ENCODE peak calls at places on chromosomes 11 and 22, in nine cellular contexts. G, K, L, P, U, D, H, Z and Y are unnamed samples.

GRCh38 chr11:105881027-105881426 is 141.0 kb downstream of the MSANTD4 start:
- DNase-seq in D (no peak), U (no peak), K (no peak), Z (no peak), P (no peak), H (no peak), G (no peak), L (no peak), Y (no peak)

GRCh38 chr11:31499576-31500178 is 9.7 kb downstream of the IMMP1L start:
- DNase-seq in D (peak), U (no peak), K (peak), P (no peak), H (peak), G (no peak), L (no peak), Z (no peak), Y (no peak)

GRCh38 chr11:60378359-60378758 is at the start of gene MS4A7:
- DNase-seq in G (no peak), Z (peak), L (peak), P (peak), H (no peak), U (no peak), K (no peak), D (no peak), Y (peak)

GRCh38 chr11:110297726-110298297 is 1.4 kb upstream of the RDX start:
- DNase-seq in D (no peak), P (no peak), U (no peak), K (peak), L (no peak), Z (no peak), H (no peak), G (peak), Y (no peak)

GRCh38 chr11:122931510-122931909 is 49.0 kb downstream of the JHY start:
- DNase-seq in D (no peak), Z (no peak), P (no peak), H (no peak), L (no peak), G (no peak), U (no peak), K (no peak), Y (no peak)

GRCh38 chr11:73227571-73228211 is 9.6 kb downstream of the P2RY2 start:
- DNase-seq in D (no peak), Z (peak), H (no peak), L (no peak), P (no peak), U (peak), K (no peak), G (no peak), Y (no peak)

GRCh38 chr11:79973701-79974626 is 533.1 kb upstream of the TENM4 start:
- DNase-seq in L (no peak), K (no peak), D (no peak), G (peak), U (no peak), H (no peak), P (no peak), Z (no peak), Y (no peak)

GRCh38 chr11:20541503-20541902 is 57.9 kb upstream of the SLC6A5 start:
- DNase-seq in P (no peak), G (no peak), U (no peak), K (no peak), L (no peak), Z (no peak), D (no peak), H (no peak), Y (no peak)

GRCh38 chr11:77115181-77115611 is 12.6 kb downstream of the OMP start:
- DNase-seq in Z (no peak), P (no peak), U (no peak), L (peak), D (no peak), G (no peak), H (no peak), K (no peak), Y (no peak)

GRCh38 chr22:19001204-19001603 is 65.1 kb upstream of the PRODH start:
- DNase-seq in G (no peak), D (no peak), Z (no peak), H (no peak), L (no peak), K (no peak), U (no peak), P (no peak), Y (no peak)

GRCh38 chr11:67345247-67345948 is 7.9 kb downstream of the POLD4 start:
- DNase-seq in P (no peak), K (no peak), L (no peak), U (no peak), G (no peak), H (no peak), D (no peak), Z (no peak), Y (no peak)

GRCh38 chr11:34652191-34652958 is 31.5 kb downstream of the EHF start:
- DNase-seq in D (no peak), U (no peak), H (no peak), L (no peak), K (no peak), G (no peak), Z (no peak), P (no peak), Y (no peak)

GRCh38 chr11:128521697-128522062 is 65.7 kb downstream of the ETS1 start:
- DNase-seq in Z (peak), L (peak), G (no peak), D (peak), U (no peak), K (no peak), P (no peak), H (no peak), Y (no peak)

GRCh38 chr11:69337211-69337721 is 43.3 kb downstream of the MYEOV start:
- DNase-seq in L (no peak), Z (no peak), K (no peak), U (peak), H (no peak), D (peak), G (no peak), P (no peak), Y (peak)

GRCh38 chr11:111105566-111105965 is 140.0 kb upstream of the POU2AF2 start:
- DNase-seq in H (no peak), L (no peak), K (no peak), Z (no peak), U (no peak), D (peak), P (no peak), G (no peak), Y (no peak)

GRCh38 chr11:8934735-8935478 is 2.2 kb upstream of the C11orf16 start:
- DNase-seq in D (peak), H (no peak), U (no peak), K (peak), G (peak), P (no peak), Z (no peak), L (no peak), Y (no peak)

GRCh38 chr11:130121430-130121978 is 38.1 kb upstream of the ST14 start:
- DNase-seq in U (no peak), H (peak), Z (no peak), K (peak), P (no peak), L (no peak), G (no peak), D (peak), Y (no peak)

GRCh38 chr22:49825944-49826602 is 1.6 kb downstream of the BRD1 start:
- DNase-seq in K (peak), P (peak), D (peak), H (no peak), U (no peak), Z (peak), G (peak), L (peak), Y (peak)

GRCh38 chr11:45895553-45896259 is 10.3 kb downstream of the MAPK8IP1 start:
- DNase-seq in P (no peak), G (no peak), L (peak), K (no peak), Z (no peak), H (no peak), U (no peak), D (no peak), Y (no peak)

GRCh38 chr11:130470832-130471706 is 22.6 kb downstream of the ADAMTS15 start:
- DNase-seq in G (no peak), P (no peak), L (no peak), D (no peak), U (no peak), K (no peak), Z (no peak), H (no peak), Y (no peak)

GRCh38 chr11:15114501-15115475 is at the start of gene INSC:
- DNase-seq in Z (no peak), K (no peak), P (no peak), H (no peak), D (no peak), U (no peak), G (no peak), L (no peak), Y (no peak)

GRCh38 chr11:19628018-19628417 is 84.6 kb upstream of the NAV2 start:
- DNase-seq in K (peak), G (no peak), L (peak), D (peak), Z (no peak), P (no peak), H (no peak), U (peak), Y (no peak)

GRCh38 chr11:111775024-111775710 is 9.0 kb upstream of the PPP2R1B start:
- DNase-seq in D (peak), Z (no peak), K (peak), H (no peak), L (no peak), P (no peak), G (no peak), U (no peak), Y (no peak)

DNA sequence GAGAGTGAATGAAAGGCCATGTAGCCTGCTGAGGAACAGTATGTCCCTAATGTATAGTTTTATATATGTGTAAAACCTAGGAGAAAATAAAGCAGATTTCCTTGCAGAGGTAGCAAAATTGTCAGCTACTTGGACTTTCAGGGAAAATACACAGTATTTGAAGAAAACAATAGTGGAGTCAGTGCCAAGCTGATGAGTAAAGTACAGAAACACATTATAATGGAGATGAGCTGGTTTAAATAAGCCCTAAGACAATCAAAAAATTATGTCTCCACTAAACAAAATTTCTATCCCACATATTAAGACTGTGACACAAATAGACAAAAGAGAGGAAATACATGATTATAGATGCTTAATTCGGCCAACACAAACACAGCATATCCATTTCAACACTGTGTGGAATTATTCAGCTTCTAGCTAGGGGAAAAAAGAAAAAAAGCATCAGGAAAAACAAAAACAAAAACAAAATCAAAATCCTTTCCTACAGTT is 76.0 kb downstream of the MAML2 start:
- DNase-seq in D (no peak), H (no peak), K (no peak), U (no peak), P (no peak), G (no peak), L (no peak), Z (no peak), Y (no peak)
- H3K4me3 ChIP-seq in D (no peak), H (no peak), K (no peak), U (no peak), P (no peak), G (no peak), L (no peak), Z (no peak), Y (peak)

DNA sequence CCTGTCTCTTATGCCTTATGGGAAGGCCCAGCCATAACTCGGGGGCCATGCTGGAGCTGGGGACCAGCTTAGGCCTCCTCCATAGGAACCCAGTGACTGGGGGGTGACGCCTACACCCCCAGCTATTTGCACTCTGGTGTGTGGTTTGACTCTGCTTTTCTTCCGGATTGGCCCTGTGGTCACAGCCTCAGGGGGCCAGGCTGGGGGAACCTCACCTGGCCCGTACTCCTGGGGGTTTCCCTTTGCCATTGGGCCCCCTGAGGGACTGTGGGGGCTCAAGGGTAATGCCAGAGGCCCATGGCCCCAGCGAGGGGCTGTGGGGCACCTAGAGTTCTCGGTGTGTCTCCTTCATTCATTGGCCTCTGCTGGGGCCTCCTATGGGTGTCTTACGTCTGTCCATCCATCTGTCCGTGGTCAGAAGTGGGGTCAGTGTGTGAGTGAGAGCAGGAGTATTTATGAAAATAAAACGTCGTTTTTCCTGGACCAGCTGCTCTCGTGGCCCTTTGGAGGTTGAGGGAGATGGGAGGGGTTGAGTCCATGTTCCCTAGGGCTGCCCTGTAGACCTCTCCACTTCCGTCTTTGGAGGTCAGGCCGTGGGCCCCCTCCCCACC is 6.3 kb upstream of the SH3BP1 start:
- DNase-seq in K (no peak), L (no peak), U (no peak), G (no peak), P (no peak), D (peak), H (no peak), Z (no peak), Y (no peak)
- H3K4me3 ChIP-seq in K (no peak), L (no peak), U (no peak), G (no peak), P (no peak), D (no peak), H (no peak), Z (peak), Y (no peak)

GRCh38 chr11:64303109-64304031 is 2.0 kb upstream of the ESRRA start:
- DNase-seq in L (no peak), G (no peak), K (no peak), D (no peak), P (no peak), U (no peak), H (no peak), Z (no peak), Y (no peak)
- H3K4me3 ChIP-seq in L (no peak), G (no peak), K (no peak), D (no peak), P (no peak), U (no peak), H (no peak), Z (peak), Y (peak)

DNA sequence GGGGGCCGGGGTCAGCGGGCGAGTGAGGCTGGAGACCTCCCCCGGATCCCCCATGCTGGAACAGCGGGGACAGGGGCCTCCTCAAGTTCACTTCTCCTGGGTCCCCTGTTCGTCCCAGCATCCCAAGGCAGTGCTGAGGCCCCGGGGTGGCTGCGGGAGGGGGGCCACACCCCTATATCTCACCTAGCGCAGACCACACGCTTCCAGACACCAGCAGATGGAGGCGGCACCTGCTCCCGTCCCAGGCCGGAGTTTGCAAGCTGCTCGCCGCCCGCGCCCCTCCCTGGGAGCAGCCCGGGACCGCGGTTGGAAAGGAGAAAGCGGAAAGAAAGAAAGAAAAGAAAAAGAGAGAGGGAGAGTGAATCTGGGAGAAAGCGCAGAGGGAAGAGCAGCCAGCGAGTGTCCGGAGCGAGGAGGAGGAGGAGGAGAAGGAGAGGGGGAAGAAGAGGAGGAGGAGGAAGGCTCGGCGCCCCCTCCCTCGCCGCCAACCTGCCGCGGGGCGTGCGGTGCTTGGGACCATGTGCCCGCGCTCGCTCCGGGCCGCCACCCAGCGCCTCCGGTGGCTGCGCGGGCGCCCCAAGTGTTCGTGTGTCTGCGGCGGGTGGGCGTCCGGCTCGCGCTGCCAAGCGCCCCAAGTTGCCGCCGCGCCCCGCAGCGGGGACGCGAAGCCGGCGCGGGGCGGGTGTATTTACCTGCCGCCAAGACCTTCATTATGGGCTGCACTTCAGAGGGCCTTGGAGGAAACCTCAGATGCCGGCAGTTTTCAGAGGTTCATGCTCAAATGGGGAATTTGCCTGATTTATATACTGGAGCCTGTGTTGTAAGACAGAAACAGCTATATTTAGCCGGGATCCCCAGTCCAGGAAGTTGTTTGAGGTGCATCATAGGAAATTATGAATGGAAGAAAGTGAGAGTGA is at the start of gene LIF:
- DNase-seq in K (peak), L (no peak), U (no peak), Z (no peak), D (peak), P (peak), G (peak), H (no peak), Y (no peak)
- H3K4me3 ChIP-seq in K (peak), L (peak), U (peak), Z (peak), D (peak), P (peak), G (peak), H (peak), Y (no peak)

DNA sequence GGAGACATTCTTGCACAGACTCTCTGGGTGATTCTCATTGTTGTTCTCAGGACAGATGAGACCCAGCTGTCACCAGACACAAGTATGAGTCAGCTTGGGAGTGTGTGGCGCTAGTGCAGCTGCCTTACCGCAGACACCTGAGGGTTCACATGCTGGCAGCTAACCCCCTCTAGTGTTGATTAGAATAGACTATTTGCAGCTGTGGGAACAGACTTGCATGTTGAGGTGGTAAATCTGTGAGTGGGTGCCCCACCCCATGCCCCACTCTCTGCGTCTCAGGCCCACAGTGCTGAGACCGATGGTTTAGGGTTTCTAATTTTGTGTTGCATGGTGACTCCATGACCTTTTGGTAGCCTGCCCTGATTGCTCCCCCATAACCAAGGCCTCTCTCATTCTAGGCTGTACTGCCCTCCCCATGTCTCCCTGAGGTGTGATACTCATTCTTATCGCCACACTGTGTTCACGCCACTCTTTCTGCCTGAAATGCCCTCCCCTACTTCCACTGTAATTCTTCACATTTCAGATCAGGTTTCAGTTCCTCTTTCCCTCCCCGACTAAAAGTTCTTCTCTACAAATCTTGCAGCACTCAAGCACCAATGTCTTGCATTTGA is 73.7 kb upstream of the KIRREL3 start:
- DNase-seq in Z (no peak), K (peak), H (peak), G (peak), D (peak), P (peak), U (no peak), L (no peak), Y (peak)
- H3K4me3 ChIP-seq in Z (no peak), K (no peak), H (no peak), G (no peak), D (no peak), P (no peak), U (no peak), L (no peak), Y (peak)

DNA sequence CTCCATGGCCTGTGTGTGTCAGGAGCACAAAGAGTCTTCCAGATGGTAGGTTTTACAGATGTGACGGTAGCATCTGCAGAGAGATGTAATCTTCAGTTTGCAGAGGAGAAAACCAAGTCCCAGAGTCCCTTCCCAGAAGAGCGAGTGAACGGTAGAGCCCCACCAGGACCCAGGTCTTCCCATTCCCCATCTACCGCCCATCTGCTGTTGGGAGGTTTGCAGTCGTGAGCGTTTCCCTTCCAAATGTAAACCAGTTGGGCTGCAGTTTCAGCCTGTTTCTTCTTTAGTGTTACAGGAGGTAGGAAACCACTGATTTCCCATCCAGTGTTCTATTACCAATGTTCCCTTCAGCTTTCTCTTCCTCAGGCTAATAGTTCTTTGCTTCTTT is 24.0 kb downstream of the PANX1 start:
- DNase-seq in L (no peak), K (no peak), Z (no peak), U (no peak), G (no peak), H (no peak), D (no peak), P (no peak), Y (no peak)
- H3K4me3 ChIP-seq in L (no peak), K (no peak), Z (no peak), U (no peak), G (no peak), H (no peak), D (no peak), P (no peak), Y (no peak)